ENCODE peak calls at places on chromosomes 2 and 18, in nine cellular contexts. H, V, A, D, T, B, Q, R and O are unnamed samples.
A peak's percentile ranks its signal among the peaks of the same experiment; 100 is the strongest.

GRCh38 chr2:160869411-160869810 is 290.8 kb upstream of the TANK start:
- DNase-seq in H (no peak), V (no peak), A (no peak), D (peak; percentile 96), T (no peak), B (no peak), Q (peak; percentile 98), R (no peak), O (peak; percentile 68)

GRCh38 chr2:218406949-218407703 is 7.5 kb downstream of the CTDSP1 start:
- DNase-seq in H (no peak), V (peak; percentile 39), A (peak; percentile 67), D (peak; percentile 69), T (no peak), B (peak; percentile 60), Q (peak; percentile 73), R (peak; percentile 77), O (peak; percentile 27)

GRCh38 chr2:45452866-45453265 is 158.2 kb downstream of the SRBD1 start:
- DNase-seq in H (no peak), V (no peak), A (no peak), D (peak; percentile 96), T (no peak), B (no peak), Q (peak; percentile 96), R (no peak), O (no peak)

GRCh38 chr2:223469270-223470057 is 132.7 kb downstream of the SCG2 start:
- DNase-seq in H (no peak), V (no peak), A (no peak), D (peak; percentile 98), T (peak; percentile 25), B (no peak), Q (peak; percentile 81), R (no peak), O (peak; percentile 67)

GRCh38 chr2:45647346-45647745 is 4.1 kb upstream of the PRKCE start:
- DNase-seq in H (no peak), V (no peak), A (no peak), D (no peak), T (no peak), B (no peak), Q (no peak), R (no peak), O (no peak)

GRCh38 chr2:241177526-241177925 is 11.0 kb upstream of the ANO7 start:
- DNase-seq in H (no peak), V (no peak), A (no peak), D (no peak), T (no peak), B (no peak), Q (no peak), R (no peak), O (no peak)

GRCh38 chr2:165469417-165469816 is at the start of gene CSRNP3:
- DNase-seq in H (peak; percentile 12), V (peak; percentile 33), A (peak; percentile 81), D (peak; percentile 92), T (no peak), B (peak; percentile 88), Q (peak; percentile 86), R (peak; percentile 65), O (peak; percentile 87)

GRCh38 chr2:168064011-168064998 is 183.1 kb downstream of the STK39 start:
- DNase-seq in H (no peak), V (no peak), A (no peak), D (no peak), T (no peak), B (no peak), Q (no peak), R (no peak), O (no peak)

GRCh38 chr2:17627434-17627833 is 86.9 kb downstream of the VSNL1 start:
- DNase-seq in H (no peak), V (no peak), A (no peak), D (no peak), T (no peak), B (no peak), Q (no peak), R (no peak), O (peak; percentile 40)

GRCh38 chr2:223060201-223060825 is 8.3 kb downstream of the KCNE4 start:
- DNase-seq in H (no peak), V (no peak), A (no peak), D (no peak), T (no peak), B (no peak), Q (no peak), R (no peak), O (no peak)

GRCh38 chr18:60372598-60372997 is at the start of gene MC4R:
- DNase-seq in H (peak; percentile 48), V (no peak), A (peak; percentile 45), D (peak; percentile 94), T (no peak), B (peak; percentile 71), Q (peak; percentile 89), R (no peak), O (peak; percentile 74)

GRCh38 chr18:56709463-56709862 is 58.3 kb downstream of the WDR7 start:
- DNase-seq in H (peak; percentile 69), V (peak; percentile 58), A (no peak), D (peak; percentile 92), T (no peak), B (peak; percentile 50), Q (peak; percentile 79), R (no peak), O (peak; percentile 92)

GRCh38 chr2:15769235-15769634 is 171.1 kb upstream of the MYCN start:
- DNase-seq in H (no peak), V (no peak), A (no peak), D (no peak), T (no peak), B (no peak), Q (no peak), R (no peak), O (no peak)

GRCh38 chr2:161625314-161625919 is 1.2 kb downstream of the SLC4A10 start:
- DNase-seq in H (no peak), V (no peak), A (peak; percentile 47), D (no peak), T (no peak), B (peak; percentile 88), Q (no peak), R (no peak), O (no peak)

GRCh38 chr18:75104483-75104882 is 104.5 kb downstream of the PTGR3 start:
- DNase-seq in H (no peak), V (no peak), A (no peak), D (no peak), T (no peak), B (no peak), Q (no peak), R (no peak), O (no peak)

DNA sequence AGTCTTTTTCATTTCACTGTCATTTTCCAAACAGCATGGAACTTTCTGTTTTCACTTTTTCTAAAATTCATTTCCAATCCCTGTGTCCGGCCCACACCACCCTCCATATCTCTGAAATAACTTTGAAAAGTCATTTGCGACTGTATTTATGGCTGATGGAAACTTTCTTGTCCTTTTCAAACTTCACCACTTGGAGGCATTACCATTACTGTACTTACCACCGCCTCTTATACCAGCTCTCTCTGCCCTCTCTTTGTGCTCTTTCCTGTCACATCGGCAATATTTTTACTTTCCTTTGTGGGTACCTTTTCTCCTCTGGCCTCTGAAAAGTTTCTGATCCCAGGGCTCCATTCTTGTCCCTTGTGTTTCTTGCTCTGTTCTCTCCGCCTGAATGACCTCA is 39.5 kb upstream of the IL1RL1 start:
- DNase-seq in H (no peak), V (peak; percentile 15), A (no peak), D (no peak), T (no peak), B (no peak), Q (no peak), R (no peak), O (no peak)
- TF ChIP-seq CTCF in H (no peak), V (no peak), A (no peak), D (peak; percentile 11), T (no peak), B (peak; percentile 45), Q (no peak), R (no peak), O (no peak)

DNA sequence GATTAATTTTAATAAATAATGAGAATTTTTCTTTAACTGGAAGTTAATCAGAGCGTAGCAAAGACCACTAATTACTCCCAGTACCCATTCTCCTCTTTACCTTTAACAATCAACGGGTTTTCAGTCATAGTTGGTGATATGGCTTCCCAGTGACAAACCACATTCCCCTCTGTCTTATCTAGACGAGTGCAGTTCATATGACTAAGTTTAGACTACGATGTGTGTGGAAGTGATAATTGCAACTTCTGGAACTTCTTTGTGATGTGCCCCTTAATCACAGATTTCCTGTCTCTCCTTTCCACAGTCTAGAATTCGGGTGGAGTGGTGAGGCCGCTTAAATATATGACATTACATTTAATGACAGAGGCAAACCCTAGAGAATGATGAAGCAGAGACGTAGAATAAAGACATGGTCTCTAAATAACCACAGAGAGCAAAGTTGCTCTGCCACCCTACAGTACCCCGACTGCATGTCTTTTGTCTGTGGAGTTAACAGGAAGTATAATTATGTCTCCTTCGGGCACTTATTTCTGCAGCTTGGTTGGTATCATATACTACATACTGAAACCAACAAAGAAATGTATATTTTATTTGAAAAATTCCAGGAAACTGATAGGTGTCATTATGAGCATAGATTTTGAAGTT is 693.3 kb upstream of the CDH7 start:
- DNase-seq in H (no peak), V (no peak), A (no peak), D (no peak), T (no peak), B (no peak), Q (no peak), R (no peak), O (no peak)
- H3K4me3 ChIP-seq in H (no peak overlapping the region), V (no peak overlapping the region), A (no peak overlapping the region), D (no peak overlapping the region), T (no peak overlapping the region), B (no peak overlapping the region), Q (no peak overlapping the region), R (peak overlapping the region; percentile 27), O (no peak overlapping the region)

GRCh38 chr2:159076233-159076632 is 107.8 kb downstream of the TANC1 start:
- DNase-seq in H (no peak), V (peak; percentile 87), A (no peak), D (peak; percentile 91), T (no peak), B (no peak), Q (peak; percentile 96), R (no peak), O (no peak)

GRCh38 chr2:159073256-159073655 is 104.8 kb downstream of the TANC1 start:
- DNase-seq in H (no peak), V (peak; percentile 79), A (no peak), D (peak; percentile 75), T (no peak), B (no peak), Q (peak; percentile 56), R (no peak), O (peak; percentile 74)

GRCh38 chr2:159072795-159073194 is 104.4 kb downstream of the TANC1 start:
- DNase-seq in H (no peak), V (peak; percentile 72), A (no peak), D (peak; percentile 78), T (no peak), B (no peak), Q (peak; percentile 80), R (no peak), O (peak; percentile 51)

GRCh38 chr2:159075726-159076125 is 107.3 kb downstream of the TANC1 start:
- DNase-seq in H (no peak), V (peak; percentile 55), A (no peak), D (peak; percentile 77), T (no peak), B (no peak), Q (peak; percentile 54), R (no peak), O (no peak)

GRCh38 chr2:159074605-159075004 is 106.2 kb downstream of the TANC1 start:
- DNase-seq in H (no peak), V (no peak), A (no peak), D (no peak), T (no peak), B (no peak), Q (no peak), R (no peak), O (no peak)
- TF ChIP-seq CTCF in H (no peak), V (no peak), A (no peak), D (no peak), T (no peak), B (no peak), Q (no peak), R (no peak), O (no peak)

GRCh38 chr2:169360984-169361705 is 1.2 kb downstream of the LRP2 start:
- DNase-seq in H (no peak), V (no peak), A (no peak), D (no peak), T (no peak), B (peak; percentile 79), Q (peak; percentile 1), R (no peak), O (no peak)
- H3K4me3 ChIP-seq in H (no peak overlapping the region), V (no peak overlapping the region), A (peak overlapping the region; percentile 60), D (peak overlapping the region; percentile 30), T (peak overlapping the region; percentile 79), B (peak overlapping the region; percentile 69), Q (no peak overlapping the region), R (peak overlapping the region; percentile 64), O (no peak overlapping the region)